ENCODE peak calls at places on chromosomes 11 and 22, in four cellular contexts. T is heart right ventricle, U is colonic mucosa, G is progenitor cell of endocrine pancreas. L is an unnamed sample.

GRCh38 chr22:43256569-43257360 is 69.8 kb upstream of the TTLL12 start:
- DNase-seq in T (no peak), U (no peak), G (no peak), L (no peak)

GRCh38 chr22:37631448-37632173 is 7.9 kb upstream of the SH3BP1 start:
- DNase-seq in T (no peak), U (no peak), G (no peak), L (no peak)

GRCh38 chr11:65551572-65552398 is 6.4 kb downstream of the LTBP3 start:
- DNase-seq in T (no peak), U (peak), G (peak), L (peak)

GRCh38 chr11:102111787-102112653 is 1.8 kb downstream of the YAP1 start:
- DNase-seq in T (no peak), U (peak), G (no peak), L (peak)

GRCh38 chr11:95512177-95512576 is 277.4 kb downstream of the FAM76B start:
- DNase-seq in T (no peak), U (peak), G (no peak), L (no peak)

GRCh38 chr11:91538065-91538464 is 686.6 kb upstream of the FAT3 start:
- DNase-seq in T (no peak), U (no peak), G (no peak), L (no peak)

GRCh38 chr11:88338223-88338661 is 706 bp upstream of the CTSC start:
- DNase-seq in T (peak), U (peak), G (no peak), L (peak)

GRCh38 chr11:77244277-77245014 is 57.0 kb downstream of the GDPD4 start:
- DNase-seq in T (no peak), U (no peak), G (no peak), L (no peak)

GRCh38 chr22:29072193-29072978 is 449 bp upstream of the KREMEN1 start:
- DNase-seq in T (peak), U (peak), G (peak), L (peak)

GRCh38 chr11:19646308-19646707 is 66.3 kb upstream of the NAV2 start:
- DNase-seq in T (peak), U (no peak), G (no peak), L (no peak)

GRCh38 chr11:113505046-113505445 is 29.8 kb upstream of the DRD2 start:
- DNase-seq in T (no peak), U (no peak), G (no peak), L (no peak)

GRCh38 chr11:130609121-130610035 is 160.9 kb downstream of the ADAMTS15 start:
- DNase-seq in T (peak), U (peak), G (no peak), L (peak)

GRCh38 chr22:27602390-27602789 is 199.2 kb downstream of the MN1 start:
- DNase-seq in T (no peak), U (no peak), G (no peak), L (no peak)

GRCh38 chr11:68372114-68372513 is 59.7 kb downstream of the LRP5 start:
- DNase-seq in T (no peak), U (no peak), G (no peak), L (no peak)

GRCh38 chr11:130924750-130925149 is 8.5 kb upstream of the SNX19 start:
- DNase-seq in T (no peak), U (no peak), G (no peak), L (no peak)

GRCh38 chr11:120174866-120175265 is 36.0 kb upstream of the OAF start:
- DNase-seq in T (no peak), U (no peak), G (no peak), L (no peak)

GRCh38 chr22:18024276-18024939 is at the start of gene MICAL3:
- DNase-seq in T (no peak), U (peak), G (peak), L (peak)

GRCh38 chr11:10605941-10606381 is 37.5 kb upstream of the LYVE1 start:
- DNase-seq in T (peak), U (peak), G (no peak), L (no peak)

GRCh38 chr11:32830796-32831195 is 1.1 kb downstream of the PRRG4 start:
- DNase-seq in T (no peak), U (no peak), G (no peak), L (no peak)

GRCh38 chr11:96254087-96254486 is 88.9 kb downstream of the MAML2 start:
- DNase-seq in T (peak), U (no peak), G (no peak), L (no peak)

DNA sequence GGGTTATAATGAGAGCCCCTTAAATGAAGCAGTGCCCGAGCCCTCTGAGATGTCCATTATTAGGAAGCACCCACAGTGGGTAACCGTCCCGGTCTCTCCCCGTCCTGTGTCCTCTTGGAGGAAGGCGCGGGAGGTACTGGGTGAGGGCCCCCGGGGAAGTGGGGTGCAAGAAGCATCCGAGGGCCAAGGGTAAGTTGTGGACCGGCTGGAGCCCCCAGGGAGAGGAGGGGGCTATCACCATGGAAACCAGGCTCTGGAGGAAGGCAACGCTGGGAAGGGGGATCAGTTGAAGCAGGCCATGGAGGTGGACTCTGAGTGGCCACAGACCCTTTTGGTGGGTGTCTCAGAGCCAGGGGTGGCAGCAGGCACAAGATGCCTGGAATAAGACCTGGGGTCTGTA is 173.6 kb downstream of the ST3GAL4 start:
- DNase-seq in T (no peak), U (no peak), G (no peak), L (no peak)
- TF ChIP-seq CTCF in T (no peak), U (no peak), G (no peak), L (no peak)

GRCh38 chr11:61290905-61291690 is 4.0 kb downstream of the VWCE start:
- DNase-seq in T (no peak), U (no peak), G (no peak), L (no peak)
- TF ChIP-seq CTCF in T (no peak), U (no peak), G (no peak), L (no peak)

GRCh38 chr11:17753153-17753552 is 18.6 kb downstream of the KCNC1 start:
- DNase-seq in T (no peak), U (no peak), G (no peak), L (no peak)
- TF ChIP-seq CTCF in T (no peak), U (no peak), G (no peak), L (no peak)

GRCh38 chr22:48267681-48268080 is 1505.2 kb downstream of the TBC1D22A start:
- DNase-seq in T (no peak), U (no peak), G (no peak), L (no peak)
- TF ChIP-seq CTCF in T (no peak), U (no peak), G (no peak), L (no peak)

GRCh38 chr11:2519879-2520735 is 75.3 kb downstream of the KCNQ1 start:
- DNase-seq in T (no peak), U (peak), G (peak), L (peak)
- TF ChIP-seq CTCF in T (no peak), U (no peak), G (no peak), L (no peak)

DNA sequence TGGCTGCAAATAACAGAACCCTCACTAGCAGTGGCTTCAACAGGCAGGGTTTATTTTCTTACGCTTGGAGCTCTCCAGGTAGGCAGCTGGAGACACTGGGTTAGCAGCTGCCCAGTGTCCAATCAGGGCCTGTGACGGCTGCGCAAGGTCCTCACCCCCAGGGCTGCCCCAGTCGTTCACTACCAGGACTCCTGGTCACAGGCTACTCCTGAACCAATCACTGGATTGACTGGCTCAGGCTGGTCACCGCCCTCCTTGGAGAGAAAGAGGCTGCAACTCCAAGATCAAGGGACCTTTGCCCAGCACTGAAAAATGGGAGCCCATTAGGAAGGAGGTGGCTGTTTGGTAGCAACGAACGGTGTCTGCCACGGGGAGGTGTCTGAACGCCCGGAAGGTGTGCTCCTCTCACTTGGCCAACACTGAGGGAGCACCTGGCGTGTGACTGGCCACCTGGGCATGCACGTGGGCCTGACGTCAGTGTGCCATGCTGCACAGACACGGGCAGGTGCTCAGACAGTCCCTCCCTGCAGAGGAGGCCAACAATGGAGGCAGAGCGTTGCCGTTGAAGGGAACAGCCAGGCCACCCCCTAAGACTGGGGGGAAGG is 5.1 kb downstream of the ARSA start:
- DNase-seq in T (no peak), U (peak), G (no peak), L (peak)
- TF ChIP-seq CTCF in T (no peak), U (no peak), G (no peak), L (no peak)

GRCh38 chr11:56521955-56522354 is 21.1 kb downstream of the OR5M11 start:
- DNase-seq in T (no peak), U (no peak), G (no peak), L (no peak)
- TF ChIP-seq CTCF in T (no peak), U (peak), G (no peak), L (no peak)

DNA sequence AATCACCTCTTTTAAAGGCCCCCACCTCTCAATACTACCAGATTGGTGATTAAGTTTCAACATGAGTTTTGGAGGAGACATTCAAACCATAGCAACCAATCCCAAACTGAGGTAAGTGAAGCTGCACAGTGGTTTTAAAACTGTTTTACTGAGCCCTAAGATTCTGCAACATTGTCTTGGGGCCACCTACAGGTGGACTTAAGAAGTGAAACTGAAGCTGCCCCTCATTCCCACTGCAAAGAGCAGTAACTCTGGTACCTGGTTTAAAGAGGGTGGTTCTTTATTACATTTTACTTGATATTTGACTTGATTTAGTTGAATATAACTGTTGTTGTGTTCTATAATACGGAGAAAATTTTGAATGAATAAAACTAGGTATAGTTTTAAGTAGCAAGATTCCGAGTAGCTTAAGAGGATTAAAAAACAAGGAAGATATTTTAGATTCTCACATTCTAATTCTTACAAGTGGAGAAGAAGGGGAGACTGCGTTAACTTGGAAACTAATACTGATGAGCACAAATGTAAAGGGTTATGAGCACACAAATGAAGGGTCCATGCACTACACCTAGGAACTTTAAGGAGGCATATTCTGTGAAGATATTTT is 26.7 kb downstream of the SYT9 start:
- DNase-seq in T (no peak), U (no peak), G (no peak), L (no peak)
- TF ChIP-seq CTCF in T (peak), U (peak), G (peak), L (no peak)

L was measured in mucosa of descending colon.